ENCODE peak calls at places on chromosomes 7 and 10, in six cellular contexts. N is SJSA1; U is CD4-positive, CD25-positive, alpha-beta regulatory T cell; C is MM.1S; X is adipocyte; P is AG04450. F is an unnamed sample. For H3K27me3, the result is how much of the 10 kb centered on the place peaks cover.

GRCh38 chr10:13294156-13294555 is 5.7 kb downstream of the PHYH start:
- DNase-seq in N (no peak), U (no peak), C (no peak), X (no peak), P (no peak), F (no peak)

GRCh38 chr7:77651544-77652162 is 44.6 kb upstream of the RSBN1L start:
- DNase-seq in N (peak), U (peak), C (peak), X (peak), P (no peak), F (no peak)

GRCh38 chr10:61902448-61903183 is 1.1 kb downstream of the ARID5B start:
- DNase-seq in N (peak), U (peak), C (peak), X (peak), P (no peak), F (peak)

GRCh38 chr10:54441286-54441685 is 359.7 kb downstream of the PCDH15 start:
- DNase-seq in N (no peak), U (no peak), C (no peak), X (no peak), P (no peak), F (no peak)

GRCh38 chr7:114468844-114469243 is 54.2 kb downstream of the FOXP2 start:
- DNase-seq in N (no peak), U (no peak), C (no peak), X (no peak), P (no peak), F (peak)

GRCh38 chr7:4755045-4755444 is 20.4 kb upstream of the AP5Z1 start:
- DNase-seq in N (no peak), U (no peak), C (no peak), X (no peak), P (no peak), F (no peak)

GRCh38 chr7:1915956-1916620 is 246.0 kb downstream of the ELFN1 start:
- DNase-seq in N (no peak), U (no peak), C (no peak), X (no peak), P (no peak), F (no peak)

GRCh38 chr10:71011141-71011540 is 122.8 kb upstream of the PCBD1 start:
- DNase-seq in N (no peak), U (no peak), C (no peak), X (no peak), P (no peak), F (no peak)

GRCh38 chr10:13219685-13220670 is 14.2 kb downstream of the UCMA start:
- DNase-seq in N (no peak), U (peak), C (peak), X (peak), P (no peak), F (peak)

GRCh38 chr10:48634198-48634983 is 29.5 kb upstream of the ARHGAP22 start:
- DNase-seq in N (no peak), U (peak), C (peak), X (peak), P (peak), F (peak)

GRCh38 chr10:103800789-103801540 is 54.4 kb downstream of the SH3PXD2A start:
- DNase-seq in N (peak), U (peak), C (peak), X (no peak), P (no peak), F (no peak)

GRCh38 chr10:78181381-78182055 is 147.9 kb downstream of the RPS24 start:
- DNase-seq in N (no peak), U (no peak), C (no peak), X (no peak), P (no peak), F (no peak)

GRCh38 chr7:44978511-44979366 is at the start of gene MYO1G:
- DNase-seq in N (no peak), U (peak), C (no peak), X (no peak), P (no peak), F (no peak)

GRCh38 chr10:120455004-120455403 is 2.0 kb upstream of the PLPP4 start:
- DNase-seq in N (no peak), U (no peak), C (no peak), X (no peak), P (no peak), F (no peak)

GRCh38 chr10:79052311-79053080 is 16.3 kb upstream of the ZMIZ1 start:
- DNase-seq in N (no peak), U (peak), C (no peak), X (peak), P (no peak), F (no peak)

GRCh38 chr7:87474533-87475358 is 734 bp downstream of the ABCB4 start:
- DNase-seq in N (peak), U (no peak), C (no peak), X (peak), P (no peak), F (no peak)

GRCh38 chr7:115844857-115845256 is 185.7 kb downstream of the TFEC start:
- DNase-seq in N (no peak), U (no peak), C (no peak), X (peak), P (no peak), F (no peak)

GRCh38 chr7:20116869-20117268 is 100.3 kb downstream of the MACC1 start:
- DNase-seq in N (no peak), U (no peak), C (no peak), X (no peak), P (no peak), F (no peak)

GRCh38 chr7:20121404-20121803 is 95.8 kb downstream of the MACC1 start:
- DNase-seq in N (no peak), U (no peak), C (no peak), X (no peak), P (no peak), F (no peak)

DNA sequence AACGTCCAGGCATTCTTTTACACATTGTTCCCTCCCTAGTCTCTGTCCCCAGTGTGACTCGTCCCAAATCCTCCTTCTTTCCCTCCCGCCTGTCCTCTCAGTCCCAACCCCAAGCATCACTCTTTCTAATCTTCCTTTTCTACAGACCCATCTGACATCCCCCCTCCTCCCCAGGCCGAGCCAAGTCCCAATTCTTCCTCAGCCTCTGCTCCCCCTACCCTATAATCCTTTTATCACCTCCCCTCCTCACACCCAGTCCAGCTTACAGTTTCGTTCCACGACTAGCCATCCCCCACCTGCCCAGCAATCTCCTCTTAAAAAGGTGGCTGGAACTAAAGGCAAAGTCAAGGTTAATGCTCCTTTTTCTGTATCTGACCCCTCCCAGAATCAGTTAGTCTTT is 95.1 kb downstream of the MACC1 start:
- DNase-seq in N (no peak), U (no peak), C (no peak), X (no peak), P (no peak), F (no peak)
- H3K4me3 ChIP-seq in N (no peak), U (no peak), C (no peak), X (no peak), P (no peak), F (no peak)

DNA sequence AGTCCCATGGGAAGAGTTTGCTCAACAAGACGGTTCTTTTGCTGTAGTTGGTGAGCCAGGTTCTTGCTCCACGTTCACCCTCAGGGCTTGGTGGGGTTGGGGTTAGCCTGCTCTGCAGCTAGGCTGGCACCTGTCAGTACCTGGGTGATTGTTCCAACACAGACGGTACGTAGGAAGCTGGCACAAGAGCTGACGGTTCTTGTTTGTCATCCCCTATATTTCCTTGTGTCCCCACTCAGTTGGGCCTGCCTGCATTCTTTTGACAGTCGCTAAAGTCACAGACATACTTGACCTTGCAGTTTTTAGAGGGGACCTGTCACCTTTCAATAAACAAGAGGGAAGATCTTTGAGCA is 40.2 kb upstream of the SYPL1 start:
- DNase-seq in N (no peak), U (no peak), C (no peak), X (no peak), P (no peak), F (no peak)
- H3K27me3 ChIP-seq in N (under half), U (under half), C (under half), X (under half), P (under half), F (under half)

GRCh38 chr7:101688183-101688831 is 59.2 kb upstream of the MYL10 start:
- DNase-seq in N (peak), U (peak), C (peak), X (peak), P (peak), F (peak)

GRCh38 chr7:101688995-101689907 is 60.2 kb upstream of the MYL10 start:
- DNase-seq in N (no peak), U (no peak), C (no peak), X (no peak), P (no peak), F (no peak)

GRCh38 chr7:101691822-101692384 is 62.8 kb upstream of the MYL10 start:
- DNase-seq in N (no peak), U (no peak), C (no peak), X (no peak), P (no peak), F (no peak)

GRCh38 chr7:101690061-101690460 is 61.0 kb upstream of the MYL10 start:
- DNase-seq in N (no peak), U (no peak), C (no peak), X (peak), P (no peak), F (no peak)

GRCh38 chr7:101693498-101694091 is 64.5 kb upstream of the MYL10 start:
- DNase-seq in N (no peak), U (no peak), C (no peak), X (no peak), P (no peak), F (no peak)
- H3K4me3 ChIP-seq in N (no peak), U (no peak), C (no peak), X (no peak), P (no peak), F (no peak)

GRCh38 chr7:129777993-129778769 is 166.7 kb downstream of the NRF1 start:
- DNase-seq in N (no peak), U (no peak), C (no peak), X (no peak), P (no peak), F (no peak)

GRCh38 chr7:129778770-129779601 is 167.5 kb downstream of the NRF1 start:
- DNase-seq in N (no peak), U (peak), C (peak), X (peak), P (no peak), F (no peak)

GRCh38 chr7:129781128-129781855 is 169.8 kb downstream of the NRF1 start:
- DNase-seq in N (no peak), U (peak), C (peak), X (no peak), P (no peak), F (peak)

GRCh38 chr7:129780257-129781127 is 169.0 kb downstream of the NRF1 start:
- DNase-seq in N (peak), U (peak), C (peak), X (no peak), P (no peak), F (peak)

DNA sequence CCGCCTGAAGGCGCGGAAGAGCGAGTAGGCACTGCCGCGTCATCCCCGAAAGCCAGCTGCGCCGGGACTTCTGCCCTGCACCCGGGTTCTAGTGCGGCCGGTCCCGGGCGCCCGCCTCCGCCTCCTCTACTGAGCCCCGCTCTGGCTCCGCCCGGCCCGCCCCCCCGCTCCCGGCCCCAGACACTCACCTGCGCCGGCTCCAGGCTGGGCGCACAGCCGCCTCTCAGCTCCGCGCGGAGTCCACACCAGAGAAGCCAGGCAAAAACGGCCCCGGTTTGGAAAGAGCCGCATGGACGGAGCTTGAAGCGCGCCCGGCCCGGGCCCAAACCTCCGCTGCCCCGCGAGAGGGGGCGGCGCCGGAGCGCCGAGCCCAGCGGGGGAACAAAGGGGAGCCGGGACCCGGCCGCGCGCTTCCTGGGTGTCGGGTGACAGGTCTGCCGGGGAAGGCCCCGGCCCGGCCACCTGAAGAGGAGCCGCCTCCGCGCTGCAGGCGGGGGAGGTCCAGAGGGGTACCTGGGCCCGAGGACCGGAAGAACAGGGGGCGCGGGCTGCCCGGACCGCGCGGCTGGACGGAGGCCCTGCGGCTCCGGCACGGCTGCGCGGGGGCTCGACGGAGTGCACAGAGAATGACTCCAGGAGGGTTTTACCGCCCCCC is 168.2 kb downstream of the NRF1 start:
- DNase-seq in N (no peak), U (peak), C (peak), X (peak), P (no peak), F (peak)
- H3K27me3 ChIP-seq in N (under half), U (under half), C (under half), X (half or more), P (half or more), F (under half)

GRCh38 chr7:7773334-7774308 is 55.2 kb upstream of the RPA3 start:
- DNase-seq in N (no peak), U (no peak), C (peak), X (no peak), P (no peak), F (no peak)
- H3K4me3 ChIP-seq in N (no peak), U (no peak), C (peak), X (no peak), P (no peak), F (no peak)

GRCh38 chr7:155456772-155457543 is 971 bp upstream of the EN2 start:
- DNase-seq in N (no peak), U (peak), C (no peak), X (peak), P (no peak), F (peak)

GRCh38 chr7:155459133-155459866 is 1.4 kb downstream of the EN2 start:
- DNase-seq in N (no peak), U (no peak), C (no peak), X (no peak), P (no peak), F (no peak)

GRCh38 chr7:155459867-155460461 is 2.0 kb downstream of the EN2 start:
- DNase-seq in N (no peak), U (no peak), C (no peak), X (no peak), P (no peak), F (no peak)

GRCh38 chr7:155457544-155458316 is at the start of gene EN2:
- DNase-seq in N (no peak), U (no peak), C (no peak), X (no peak), P (no peak), F (peak)

GRCh38 chr7:155458317-155459132 is 596 bp downstream of the EN2 start:
- DNase-seq in N (no peak), U (no peak), C (no peak), X (no peak), P (no peak), F (no peak)
- H3K27me3 ChIP-seq in N (half or more), U (under half), C (half or more), X (half or more), P (half or more), F (under half)

GRCh38 chr10:102242118-102242485 is 790 bp upstream of the PITX3 start:
- DNase-seq in N (no peak), U (no peak), C (no peak), X (no peak), P (no peak), F (no peak)

GRCh38 chr10:102243304-102243703 is 2.0 kb upstream of the PITX3 start:
- DNase-seq in N (no peak), U (no peak), C (no peak), X (peak), P (no peak), F (no peak)

GRCh38 chr10:102241444-102242117 is at the start of gene PITX3:
- DNase-seq in N (peak), U (peak), C (peak), X (peak), P (peak), F (peak)

GRCh38 chr10:102240467-102241036 is 760 bp downstream of the PITX3 start:
- DNase-seq in N (no peak), U (no peak), C (no peak), X (peak), P (no peak), F (no peak)

DNA sequence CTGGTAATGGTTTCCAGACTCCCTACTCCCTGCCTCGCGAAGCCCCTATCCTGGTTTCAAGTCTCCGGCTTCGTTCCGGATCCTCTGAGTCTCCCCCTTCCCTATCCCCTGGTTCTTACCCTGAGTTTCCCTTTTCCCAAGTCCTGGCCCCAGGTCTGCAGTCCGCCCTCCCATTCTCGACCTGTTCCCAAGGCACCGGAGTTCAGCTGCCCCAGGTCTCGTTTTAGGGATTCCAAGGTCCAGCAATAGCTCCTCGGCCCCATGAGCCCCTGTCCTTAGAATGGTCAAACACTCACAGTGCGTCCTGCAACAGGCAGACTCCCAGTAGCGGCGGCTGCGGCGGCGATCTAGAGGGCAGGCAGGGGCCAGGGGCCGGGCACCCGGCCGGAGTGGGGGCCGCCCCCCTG is 272 bp downstream of the PITX3 start:
- DNase-seq in N (no peak), U (no peak), C (no peak), X (no peak), P (no peak), F (no peak)
- H3K4me3 ChIP-seq in N (peak), U (no peak), C (peak), X (peak), P (peak), F (peak)

DNA sequence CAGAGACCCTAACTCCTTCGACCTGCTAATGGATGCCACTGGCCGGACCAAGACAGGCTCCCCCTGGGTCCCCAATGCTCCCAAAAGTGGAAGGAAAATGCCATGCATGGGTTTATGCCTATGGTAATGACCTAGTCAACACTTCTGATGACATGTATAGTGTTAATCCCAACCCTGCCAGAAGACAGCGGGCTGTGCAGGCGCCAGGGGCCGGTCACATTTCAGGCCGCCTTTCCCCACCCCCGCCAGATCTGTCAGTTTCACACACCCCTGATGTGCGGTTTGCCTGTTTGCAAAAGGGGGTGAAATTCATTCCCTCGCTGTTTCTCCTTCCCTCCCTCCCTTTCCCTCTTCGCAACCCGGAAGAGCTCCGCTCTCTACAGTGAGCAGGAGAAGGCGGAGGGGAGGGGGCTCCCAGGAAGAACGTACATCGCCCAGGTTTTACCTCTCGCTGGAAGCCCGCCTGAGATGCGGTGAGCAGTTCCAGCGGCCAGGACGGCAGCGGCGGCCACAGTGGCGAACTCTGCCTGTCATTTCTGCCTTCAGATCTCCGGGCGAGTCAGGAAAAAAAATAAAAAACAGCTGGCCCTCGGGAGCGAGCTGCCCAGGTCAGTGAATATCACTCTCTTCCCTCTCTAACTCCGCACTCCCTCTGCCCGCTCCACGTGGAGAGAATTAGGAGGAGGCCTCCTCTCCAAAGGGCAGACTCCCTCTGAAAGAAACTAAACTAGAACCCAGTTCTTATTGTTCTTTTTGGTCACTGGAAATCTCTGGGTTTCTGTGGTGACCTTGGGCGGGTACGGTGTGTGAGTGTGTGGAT is 9.4 kb upstream of the GATA3 start:
- DNase-seq in N (no peak), U (no peak), C (no peak), X (no peak), P (no peak), F (peak)
- H3K27me3 ChIP-seq in N (half or more), U (half or more), C (under half), X (half or more), P (half or more), F (half or more)